ENCODE peak calls at places on chromosomes 11 and 22, in six cellular contexts. L is upper lobe of right lung; H is naive thymus-derived CD4-positive, alpha-beta T cell; D is CD8-positive, alpha-beta T cell; C is pancreas; Z is GM23248. A is an unnamed sample. For H3K4me1, the result is how much of the 10 kb centered on the place peaks cover.

GRCh38 chr11:10622957-10623787 is 54.7 kb upstream of the LYVE1 start:
- DNase-seq in L (no peak), H (peak), D (peak), C (no peak), Z (no peak), A (no peak)

GRCh38 chr22:25666308-25666707 is 75.7 kb upstream of the MYO18B start:
- DNase-seq in L (peak), H (no peak), D (no peak), C (peak), Z (no peak), A (no peak)

GRCh38 chr11:120622189-120622912 is 110.8 kb downstream of the GRIK4 start:
- DNase-seq in L (no peak), H (no peak), D (no peak), C (no peak), Z (no peak), A (no peak)

GRCh38 chr11:39541945-39542351 is 1917.5 kb downstream of the LRRC4C start:
- DNase-seq in L (no peak), H (no peak), D (no peak), C (no peak), Z (no peak), A (no peak)

GRCh38 chr22:22139364-22139763 is 105.2 kb upstream of the VPREB1 start:
- DNase-seq in L (no peak), H (no peak), D (no peak), C (no peak), Z (no peak), A (no peak)

GRCh38 chr11:110565690-110566336 is 136.1 kb downstream of the FDX1 start:
- DNase-seq in L (peak), H (no peak), D (no peak), C (no peak), Z (no peak), A (peak)

GRCh38 chr22:27804683-27805297 is 3.2 kb upstream of the MN1 start:
- DNase-seq in L (peak), H (peak), D (peak), C (peak), Z (peak), A (peak)

GRCh38 chr11:49995559-49995958 is 13.2 kb upstream of the OR4C12 start:
- DNase-seq in L (no peak), H (peak), D (no peak), C (peak), Z (peak), A (no peak)

GRCh38 chr11:97009613-97010012 is 619.8 kb downstream of the JRKL start:
- DNase-seq in L (no peak), H (no peak), D (no peak), C (no peak), Z (no peak), A (no peak)

GRCh38 chr11:68798221-68798813 is 43.4 kb downstream of the CPT1A start:
- DNase-seq in L (no peak), H (peak), D (peak), C (peak), Z (peak), A (peak)

GRCh38 chr11:84056696-84057095 is 770.5 kb upstream of the CCDC90B start:
- DNase-seq in L (no peak), H (no peak), D (no peak), C (no peak), Z (no peak), A (no peak)

GRCh38 chr11:19320764-19321163 is 80.0 kb upstream of the E2F8 start:
- DNase-seq in L (no peak), H (no peak), D (no peak), C (no peak), Z (no peak), A (no peak)

DNA sequence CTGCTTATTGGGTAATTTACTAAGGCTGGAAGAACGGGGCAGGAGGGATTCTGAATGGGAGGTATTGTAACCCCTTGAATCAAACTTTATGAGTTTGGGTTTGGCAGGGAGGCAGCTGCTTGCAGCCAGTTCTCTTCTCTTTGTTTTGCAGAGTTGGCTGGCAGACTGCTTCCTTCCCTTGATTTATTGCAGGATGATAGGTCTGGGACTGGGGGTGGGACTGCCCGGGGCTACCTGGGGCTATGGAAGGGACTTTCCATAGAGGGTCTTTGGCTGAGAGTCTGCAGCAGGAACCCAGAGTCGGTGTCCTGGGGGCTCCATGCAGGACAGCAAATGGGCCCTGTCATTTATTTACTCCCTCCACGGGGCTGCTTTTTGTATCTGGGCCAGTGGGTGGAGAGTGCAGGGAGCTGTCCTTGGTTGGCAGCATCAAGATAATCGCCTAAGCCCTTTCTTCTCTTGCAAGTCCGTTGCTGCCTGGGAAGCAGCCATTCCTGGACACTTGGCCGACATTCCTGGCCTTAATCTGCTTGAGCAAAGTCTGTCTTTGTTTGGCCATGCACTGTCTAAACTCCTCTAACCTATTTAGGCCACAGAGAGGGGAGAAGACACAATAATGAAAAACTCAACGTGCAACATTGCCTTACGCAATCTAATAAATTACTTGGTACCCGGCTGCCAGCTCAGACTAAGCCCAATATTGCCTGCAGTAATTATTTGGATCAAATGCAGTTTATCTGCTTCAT is 189.0 kb downstream of the ST3GAL4 start:
- DNase-seq in L (no peak), H (no peak), D (no peak), C (no peak), Z (peak), A (no peak)
- H3K27ac ChIP-seq in L (no peak), H (no peak), D (no peak), C (no peak), Z (no peak), A (no peak)

GRCh38 chr11:75351541-75352416 is at the start of gene ARRB1:
- DNase-seq in L (peak), H (peak), D (peak), C (peak), Z (peak), A (peak)

GRCh38 chr11:75347781-75348613 is 3.5 kb downstream of the ARRB1 start:
- DNase-seq in L (no peak), H (no peak), D (no peak), C (no peak), Z (peak), A (no peak)

GRCh38 chr11:75350122-75350742 is 1.2 kb downstream of the ARRB1 start:
- DNase-seq in L (no peak), H (no peak), D (no peak), C (no peak), Z (no peak), A (no peak)

GRCh38 chr11:75350743-75351540 is 519 bp downstream of the ARRB1 start:
- DNase-seq in L (peak), H (peak), D (peak), C (peak), Z (peak), A (no peak)

GRCh38 chr11:75349540-75350116 is 1.8 kb downstream of the ARRB1 start:
- DNase-seq in L (peak), H (no peak), D (no peak), C (no peak), Z (no peak), A (no peak)
- H3K4me3 ChIP-seq in L (peak), H (no peak), D (no peak), C (no peak), Z (no peak), A (peak)

GRCh38 chr11:115418081-115418480 is 86.1 kb downstream of the CADM1 start:
- DNase-seq in L (no peak), H (no peak), D (no peak), C (no peak), Z (no peak), A (no peak)
- H3K4me1 ChIP-seq in L (under half), H (under half), D (under half), C (under half), Z (under half), A (under half)

GRCh38 chr11:27390318-27390958 is 27.4 kb upstream of the CCDC34 start:
- DNase-seq in L (no peak), H (no peak), D (no peak), C (no peak), Z (no peak), A (no peak)
- H3K27ac ChIP-seq in L (no peak), H (no peak), D (no peak), C (peak), Z (peak), A (no peak)

DNA sequence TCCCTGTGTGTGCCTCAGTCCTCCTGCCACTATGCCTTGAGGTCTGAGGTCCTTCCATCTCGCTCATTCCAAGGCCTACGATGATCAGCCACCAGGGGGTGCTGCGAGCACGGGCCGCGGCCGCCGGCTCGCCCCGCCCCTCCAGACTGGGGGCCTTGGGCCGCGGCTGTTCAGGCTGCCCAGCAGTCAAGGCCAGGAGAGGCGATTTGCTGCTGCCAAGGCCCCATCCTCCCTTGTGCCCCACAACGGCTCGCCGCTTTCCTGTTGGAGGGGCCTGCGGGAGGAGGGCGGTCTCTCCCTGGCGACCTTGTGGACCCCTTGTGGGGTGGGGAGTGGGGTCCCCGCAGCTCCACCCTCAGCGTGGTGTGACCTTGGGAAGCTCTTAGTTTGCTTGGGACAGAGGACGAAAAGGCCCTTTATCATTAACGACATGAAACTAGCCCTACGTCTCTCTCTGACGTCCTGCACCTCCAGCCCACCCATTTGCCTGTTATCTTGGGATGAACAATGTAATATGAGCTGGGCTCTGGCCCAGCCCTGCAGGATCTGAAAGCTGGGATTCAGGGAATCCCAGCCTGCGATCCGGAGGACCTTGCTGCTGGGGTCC is 5.4 kb upstream of the GALR3 start:
- DNase-seq in L (peak), H (peak), D (peak), C (peak), Z (peak), A (peak)
- H3K4me3 ChIP-seq in L (peak), H (peak), D (peak), C (no peak), Z (peak), A (peak)

DNA sequence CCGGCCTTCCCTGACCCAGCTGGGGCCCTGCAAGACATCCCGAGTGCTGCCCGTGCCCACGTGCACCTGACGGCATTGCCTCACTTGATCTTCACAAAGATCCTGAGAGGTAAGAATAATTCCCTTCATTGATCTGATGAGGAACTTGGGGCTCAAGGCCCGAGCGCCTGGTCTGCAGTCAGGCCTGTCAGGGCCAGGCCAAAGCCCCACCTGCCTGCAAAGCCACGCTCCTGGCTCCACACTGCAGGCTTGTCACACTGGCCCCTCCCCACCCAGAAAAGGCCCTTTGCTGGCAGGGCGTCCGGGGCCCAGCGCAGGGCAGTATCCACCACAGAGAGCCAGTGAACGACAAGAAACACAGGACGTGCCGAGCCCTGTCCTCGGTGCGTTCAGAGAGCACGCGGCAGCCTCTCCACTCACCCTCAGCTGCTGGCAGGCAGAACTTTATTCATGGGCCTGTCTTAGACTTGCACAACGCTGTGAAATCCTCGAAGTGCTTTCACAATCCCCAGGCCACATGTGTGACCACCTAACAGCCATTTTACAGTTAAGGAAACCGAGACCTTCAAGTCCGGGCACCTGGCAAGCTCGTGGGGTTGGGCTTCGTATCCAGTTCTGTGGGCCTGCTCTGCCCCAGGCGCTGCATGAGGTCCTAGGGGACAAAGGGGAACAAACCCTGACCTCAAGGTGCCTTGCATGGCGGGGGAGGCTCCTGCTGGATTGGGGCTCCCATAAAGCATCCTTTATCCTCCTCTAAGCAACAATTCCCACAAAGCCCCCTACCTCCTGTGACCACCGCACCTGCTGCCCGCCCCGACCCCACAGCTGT is 14.7 kb downstream of the KIAA0930 start:
- DNase-seq in L (peak), H (no peak), D (no peak), C (no peak), Z (peak), A (no peak)
- H3K4me1 ChIP-seq in L (under half), H (under half), D (under half), C (under half), Z (under half), A (under half)

DNA sequence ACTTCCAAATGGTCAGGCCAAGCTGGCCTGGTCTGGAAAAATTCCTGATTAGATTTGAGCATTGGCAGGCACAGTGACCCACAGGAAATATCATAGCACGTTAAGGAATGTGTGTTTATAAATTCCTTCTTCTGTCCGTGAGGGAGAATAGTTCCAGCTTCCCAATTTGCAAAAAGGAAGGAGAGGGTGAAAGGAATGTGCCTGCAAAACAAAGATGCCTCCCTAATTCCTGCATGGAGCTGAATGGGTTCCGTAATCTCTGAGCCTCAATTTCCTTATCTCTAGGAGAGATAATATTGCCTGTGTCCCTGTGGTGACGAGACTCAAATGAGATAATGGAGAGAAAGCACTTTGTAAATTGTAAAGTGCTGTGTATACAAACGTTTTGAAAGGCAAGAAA is 105.1 kb downstream of the FEZ1 start:
- DNase-seq in L (no peak), H (no peak), D (no peak), C (no peak), Z (peak), A (no peak)
- H3K27ac ChIP-seq in L (peak), H (no peak), D (no peak), C (no peak), Z (peak), A (no peak)

GRCh38 chr11:8810331-8811301 is 100.4 kb upstream of the AKIP1 start:
- DNase-seq in L (peak), H (no peak), D (no peak), C (peak), Z (peak), A (no peak)
- H3K4me3 ChIP-seq in L (peak), H (no peak), D (no peak), C (peak), Z (peak), A (no peak)

GRCh38 chr11:133968300-133968699 is 11.5 kb upstream of the IGSF9B start:
- DNase-seq in L (no peak), H (no peak), D (no peak), C (no peak), Z (no peak), A (no peak)

GRCh38 chr11:133964946-133965632 is 8.3 kb upstream of the IGSF9B start:
- DNase-seq in L (no peak), H (no peak), D (no peak), C (no peak), Z (peak), A (no peak)

GRCh38 chr11:133966147-133966546 is 9.4 kb upstream of the IGSF9B start:
- DNase-seq in L (no peak), H (no peak), D (no peak), C (no peak), Z (no peak), A (no peak)

GRCh38 chr11:133967599-133968238 is 11.0 kb upstream of the IGSF9B start:
- DNase-seq in L (no peak), H (no peak), D (no peak), C (no peak), Z (no peak), A (no peak)

GRCh38 chr11:133966924-133967598 is 10.3 kb upstream of the IGSF9B start:
- DNase-seq in L (no peak), H (peak), D (peak), C (peak), Z (peak), A (peak)
- H3K4me1 ChIP-seq in L (under half), H (under half), D (under half), C (under half), Z (under half), A (under half)

GRCh38 chr11:45855308-45855707 is 8.0 kb downstream of the CRY2 start:
- DNase-seq in L (no peak), H (no peak), D (no peak), C (no peak), Z (peak), A (no peak)
- H3K27ac ChIP-seq in L (peak), H (no peak), D (no peak), C (peak), Z (peak), A (no peak)